ENCODE peak calls at places on chromosome 20, in eight cellular contexts. P is ovary, K is esophagus muscularis mucosa, G is Peyer's patch, C is transverse colon, U is heart left ventricle, N is uterus, V is sigmoid colon. W is an unnamed sample.

GRCh38 chr20:25750765-25751696 is 54.4 kb upstream of the ZNF337 start:
- DNase-seq in N (peak; percentile 53), U (peak; percentile 58), V (peak; percentile 79), G (peak; percentile 65), P (peak; percentile 65), C (peak; percentile 65), K (no peak), W (peak; percentile 86)

GRCh38 chr20:17503501-17504325 is 27.5 kb downstream of the BFSP1 start:
- DNase-seq in P (no peak), U (no peak), G (no peak), C (no peak), N (no peak), V (peak; percentile 54), K (no peak), W (no peak)

GRCh38 chr20:10047427-10047826 is 12.6 kb downstream of the ANKEF1 start:
- DNase-seq in U (no peak), N (no peak), C (no peak), V (no peak), G (no peak), P (no peak), K (no peak), W (no peak)

GRCh38 chr20:45354423-45355208 is 6.4 kb upstream of the SDC4 start:
- DNase-seq in U (no peak), C (no peak), P (no peak), K (no peak), V (no peak), G (no peak), N (no peak), W (no peak)

GRCh38 chr20:25626779-25627178 is 3.0 kb upstream of the NANP start:
- DNase-seq in G (no peak), C (no peak), P (no peak), K (no peak), U (no peak), N (no peak), V (no peak), W (no peak)

GRCh38 chr20:10635476-10636208 is 38.2 kb downstream of the JAG1 start:
- DNase-seq in N (no peak), K (no peak), V (no peak), C (no peak), P (no peak), G (no peak), U (no peak), W (no peak)

GRCh38 chr20:47204008-47204745 is 152.3 kb downstream of the ZMYND8 start:
- DNase-seq in P (no peak), G (no peak), V (no peak), U (no peak), C (no peak), K (no peak), N (no peak), W (peak; percentile 23)

GRCh38 chr20:45036044-45036755 is 64.7 kb downstream of the KCNS1 start:
- DNase-seq in C (no peak), U (no peak), P (peak; percentile 28), V (no peak), G (no peak), K (no peak), N (no peak), W (no peak)

GRCh38 chr20:36346256-36346655 is 40.1 kb downstream of the DLGAP4 start:
- DNase-seq in U (no peak), K (no peak), C (no peak), V (no peak), P (no peak), G (no peak), N (no peak), W (no peak)

GRCh38 chr20:23350007-23350854 is at the start of gene NXT1:
- DNase-seq in U (peak; percentile 97), N (peak; percentile 98), K (peak; percentile 99), V (peak; percentile 99), C (peak; percentile 98), G (peak; percentile 98), P (peak; percentile 98), W (peak; percentile 98)

GRCh38 chr20:36153754-36154695 is 515 bp upstream of the EPB41L1 start:
- DNase-seq in U (peak; percentile 93), K (no peak), V (peak; percentile 92), G (peak; percentile 79), P (peak; percentile 84), N (peak; percentile 85), C (peak; percentile 87), W (peak; percentile 87)

GRCh38 chr20:4613184-4613583 is 108.5 kb upstream of the PRND start:
- DNase-seq in N (no peak), P (no peak), K (no peak), U (no peak), C (no peak), V (no peak), G (no peak), W (no peak)

GRCh38 chr20:4813076-4813838 is 91.5 kb downstream of the PRND start:
- DNase-seq in P (peak; percentile 30), U (peak; percentile 59), K (no peak), C (peak; percentile 55), N (peak; percentile 48), G (peak; percentile 83), V (peak; percentile 68), W (peak; percentile 93)

GRCh38 chr20:39775110-39775509 is 813.0 kb downstream of the DHX35 start:
- DNase-seq in C (no peak), K (no peak), N (peak; percentile 41), U (peak; percentile 85), V (peak; percentile 74), P (peak; percentile 41), G (peak; percentile 51), W (no peak)

GRCh38 chr20:38162149-38162548 is 2.9 kb downstream of the TGM2 start:
- DNase-seq in P (no peak), N (no peak), U (no peak), C (no peak), K (no peak), G (no peak), V (peak; percentile 36), W (no peak)

GRCh38 chr20:38164624-38165088 is 414 bp downstream of the TGM2 start:
- DNase-seq in P (peak; percentile 20), N (no peak), G (no peak), K (no peak), V (peak; percentile 70), C (no peak), U (peak; percentile 56), W (no peak)

GRCh38 chr20:38162878-38163875 is 1.9 kb downstream of the TGM2 start:
- DNase-seq in P (no peak), V (peak; percentile 54), K (no peak), G (no peak), N (no peak), C (no peak), U (no peak), W (peak; percentile 32)

GRCh38 chr20:38165089-38165965 is at the start of gene TGM2:
- DNase-seq in N (peak; percentile 85), G (peak; percentile 91), P (peak; percentile 70), C (peak; percentile 85), U (peak; percentile 92), V (peak; percentile 89), K (no peak), W (peak; percentile 94)

GRCh38 chr20:38164069-38164468 is 1.0 kb downstream of the TGM2 start:
- DNase-seq in N (no peak), G (no peak), K (no peak), C (no peak), P (no peak), U (peak; percentile 32), V (peak; percentile 57), W (no peak)
- H3K27ac ChIP-seq in N (peak overlapping the region; percentile 89), G (no peak overlapping the region), K (peak overlapping the region; percentile 87), C (peak overlapping the region; percentile 7), P (no peak overlapping the region), U (peak overlapping the region; percentile 86), V (peak overlapping the region; percentile 79), W (no peak overlapping the region)

DNA sequence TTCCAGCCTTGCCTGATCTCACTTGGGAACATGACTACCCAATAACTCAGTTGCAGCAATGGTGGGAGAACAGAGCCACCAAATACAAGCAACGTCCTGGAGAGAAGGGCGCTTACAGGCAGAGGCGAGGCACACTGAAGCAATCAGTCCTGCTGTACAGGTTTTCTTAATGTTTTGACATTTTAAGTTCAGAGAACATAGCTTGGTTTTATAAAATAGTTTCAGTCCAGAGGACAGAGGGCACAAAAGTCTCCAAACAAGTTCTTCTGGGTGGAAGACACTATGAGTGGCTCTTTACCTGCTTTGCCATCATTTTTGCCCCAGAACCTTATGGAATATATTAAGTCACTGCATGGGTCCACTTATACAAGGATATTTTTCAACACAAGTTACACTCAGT is 103.4 kb upstream of the KCNG1 start:
- DNase-seq in C (no peak), V (no peak), N (no peak), U (no peak), G (peak; percentile 10), P (no peak), K (no peak), W (no peak)
- H3K4me1 ChIP-seq in C (peaks cover 64% of the 10 kb centered on the region), V (peaks cover 62% of the 10 kb centered on the region), N (no peaks in the 10 kb centered on the region), U (no peaks in the 10 kb centered on the region), G (no peaks in the 10 kb centered on the region), P (peaks cover 7% of the 10 kb centered on the region), K (peaks cover 38% of the 10 kb centered on the region), W (no peaks in the 10 kb centered on the region)

GRCh38 chr20:37528442-37529213 is 952 bp upstream of the BLCAP start:
- DNase-seq in U (no peak), G (peak; percentile 27), V (no peak), K (no peak), N (no peak), C (peak; percentile 6), P (no peak), W (peak; percentile 28)

GRCh38 chr20:37529214-37529967 is 1.7 kb upstream of the BLCAP start:
- DNase-seq in G (peak; percentile 30), C (no peak), V (no peak), P (no peak), N (no peak), U (no peak), K (no peak), W (peak; percentile 22)

GRCh38 chr20:37526839-37527637 is 638 bp downstream of the BLCAP start:
- DNase-seq in C (peak; percentile 41), V (no peak), P (no peak), G (peak; percentile 56), K (no peak), N (no peak), U (peak; percentile 52), W (peak; percentile 72)

GRCh38 chr20:37526238-37526838 is 1.3 kb downstream of the BLCAP start:
- DNase-seq in G (peak; percentile 47), V (no peak), K (no peak), U (peak; percentile 42), C (peak; percentile 33), P (no peak), N (no peak), W (peak; percentile 72)

GRCh38 chr20:37527638-37528441 is at the start of gene BLCAP:
- DNase-seq in C (peak; percentile 94), N (peak; percentile 88), V (peak; percentile 94), P (peak; percentile 87), U (peak; percentile 96), G (peak; percentile 97), K (peak; percentile 97), W (peak; percentile 97)
- TF ChIP-seq POLR2A in C (peak; percentile 97), N (peak; percentile 67), V (peak; percentile 92), P (no peak), U (peak; percentile 54), G (peak; percentile 95), K (peak; percentile 92), W (peak; percentile 7)

DNA sequence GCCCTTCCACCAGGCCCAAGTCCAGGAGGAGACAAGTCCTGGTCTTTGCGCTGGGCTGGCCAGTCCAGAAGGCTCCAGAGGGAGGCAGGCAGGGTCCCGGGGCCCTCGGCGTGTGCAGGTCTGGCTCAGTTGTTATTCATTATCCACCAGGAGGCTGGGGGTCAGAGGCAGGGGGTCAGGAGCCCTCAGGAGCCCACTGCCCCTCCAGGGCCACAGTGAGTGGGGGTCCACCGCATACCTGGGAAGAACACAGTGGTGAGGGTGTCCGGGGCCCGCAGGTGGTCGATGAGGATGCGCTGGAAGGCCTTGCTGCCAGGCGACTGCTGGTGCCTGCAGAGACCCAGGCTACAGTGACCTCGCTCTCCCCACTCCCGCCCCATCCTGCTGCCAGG is 4.4 kb upstream of the C20orf144 start:
- DNase-seq in C (no peak), U (no peak), N (no peak), G (no peak), V (peak; percentile 61), K (no peak), P (peak; percentile 39), W (peak; percentile 63)
- H3K27ac ChIP-seq in C (no peak overlapping the region), U (no peak overlapping the region), N (no peak overlapping the region), G (no peak overlapping the region), V (no peak overlapping the region), K (no peak overlapping the region), P (no peak overlapping the region), W (no peak overlapping the region)

W was measured in spleen.